ENCODE peak calls at places on chromosomes 11 and 22, in eight cellular contexts. H, T, W, R, F, M, L and U are unnamed samples.

GRCh38 chr22:21707677-21708076 is 27.9 kb downstream of the YPEL1 start:
- DNase-seq in R (no peak), M (no peak), L (no peak), T (no peak), H (peak), W (no peak), F (no peak), U (no peak)

GRCh38 chr22:20021196-20022181 is 579 bp downstream of the TANGO2 start:
- DNase-seq in L (peak), R (peak), T (peak), W (no peak), H (peak), F (peak), M (no peak), U (peak)

GRCh38 chr11:118087933-118088332 is 1.2 kb upstream of the SMIM35 start:
- DNase-seq in H (no peak), L (no peak), R (no peak), F (no peak), T (no peak), M (no peak), W (no peak), U (no peak)

GRCh38 chr11:111561801-111562325 is 21.3 kb downstream of the LAYN start:
- DNase-seq in L (no peak), W (no peak), T (no peak), M (peak), H (no peak), F (no peak), R (peak), U (no peak)

GRCh38 chr11:128882451-128882850 is 8.7 kb upstream of the KCNJ5 start:
- DNase-seq in L (no peak), H (no peak), R (no peak), F (no peak), W (no peak), M (no peak), T (no peak), U (no peak)

GRCh38 chr11:12725863-12726666 is 51.8 kb downstream of the TEAD1 start:
- DNase-seq in L (no peak), R (peak), H (no peak), F (no peak), M (peak), W (no peak), T (peak), U (no peak)

GRCh38 chr22:19402642-19403191 is 28.8 kb downstream of the HIRA start:
- DNase-seq in R (no peak), L (no peak), M (no peak), W (no peak), H (no peak), T (no peak), F (no peak), U (no peak)

GRCh38 chr11:73949246-73949645 is 1.6 kb upstream of the DNAJB13 start:
- DNase-seq in H (no peak), M (no peak), W (no peak), R (no peak), F (no peak), L (no peak), T (no peak), U (no peak)

GRCh38 chr11:73257342-73258103 is 14.6 kb upstream of the P2RY6 start:
- DNase-seq in H (no peak), F (no peak), L (no peak), T (peak), W (no peak), R (peak), M (peak), U (peak)

GRCh38 chr11:75894036-75894585 is 79.1 kb downstream of the UVRAG start:
- DNase-seq in H (no peak), R (no peak), T (no peak), M (no peak), F (no peak), L (peak), W (no peak), U (no peak)

GRCh38 chr11:112526699-112527410 is 266.2 kb upstream of the PLET1 start:
- DNase-seq in H (no peak), R (no peak), W (no peak), F (no peak), L (peak), T (peak), M (no peak), U (no peak)

GRCh38 chr11:47553417-47553746 is 450 bp upstream of the CELF1 start:
- DNase-seq in T (no peak), R (no peak), W (no peak), M (no peak), H (no peak), L (no peak), F (no peak), U (no peak)

GRCh38 chr11:67647471-67647870 is 3.1 kb downstream of the ACY3 start:
- DNase-seq in M (no peak), R (no peak), L (no peak), W (no peak), H (no peak), F (no peak), T (peak), U (no peak)